ENCODE peak calls at places on chromosomes 6 and 20, in six cellular contexts. J is right cardiac atrium; Q is brain microvascular endothelial cell; N is naive thymus-derived CD4-positive, alpha-beta T cell; V is H9; I is ascending aorta. P is an unnamed sample.
A peak's percentile ranks its signal among the peaks of the same experiment; 100 is the strongest.

GRCh38 chr6:16982827-16983226 is 119.0 kb upstream of the STMND1 start:
- DNase-seq in V (no peak), J (no peak), N (no peak), Q (peak; percentile 52), I (no peak), P (no peak)

GRCh38 chr6:87837876-87838275 is 135.8 kb upstream of the AKIRIN2 start:
- DNase-seq in V (no peak), J (no peak), N (no peak), Q (no peak), I (no peak), P (no peak)

GRCh38 chr6:85015396-85015990 is 251.1 kb upstream of the TBX18 start:
- DNase-seq in N (no peak), V (peak; percentile 84), Q (peak; percentile 78), J (peak; percentile 79), I (peak; percentile 66), P (no peak)

GRCh38 chr6:133631421-133631820 is 257.5 kb upstream of the TCF21 start:
- DNase-seq in I (no peak), N (no peak), Q (peak; percentile 57), J (no peak), V (no peak), P (no peak)

GRCh38 chr6:27237089-27237723 is 10.3 kb upstream of the PRSS16 start:
- DNase-seq in N (no peak), Q (peak; percentile 85), I (no peak), J (no peak), V (peak; percentile 73), P (no peak)

GRCh38 chr6:151870375-151870774 is 62.9 kb downstream of the ESR1 start:
- DNase-seq in I (no peak), V (no peak), N (no peak), J (no peak), Q (no peak), P (no peak)

GRCh38 chr20:23151885-23152284 is 65.8 kb upstream of the CD93 start:
- DNase-seq in N (no peak), J (no peak), V (peak; percentile 20), I (peak; percentile 70), Q (no peak), P (no peak)

GRCh38 chr6:34981951-34982350 is 92.9 kb downstream of the ANKS1A start:
- DNase-seq in Q (no peak), V (no peak), J (no peak), N (no peak), I (no peak), P (no peak)

GRCh38 chr6:37788259-37788658 is 31.3 kb upstream of the ZFAND3 start:
- DNase-seq in Q (no peak), V (no peak), I (no peak), J (no peak), N (no peak), P (no peak)

GRCh38 chr6:14966111-14966901 is 279.6 kb upstream of the JARID2 start:
- DNase-seq in N (no peak), Q (no peak), I (no peak), V (peak; percentile 66), J (no peak), P (no peak)

GRCh38 chr6:42028234-42029061 is 21.9 kb upstream of the TAF8 start:
- DNase-seq in I (no peak), Q (peak; percentile 89), N (no peak), J (no peak), V (no peak), P (no peak)

GRCh38 chr6:99151634-99152344 is 197.7 kb downstream of the FAXC start:
- DNase-seq in I (no peak), J (peak; percentile 32), N (no peak), V (peak; percentile 78), Q (peak; percentile 43), P (no peak)

GRCh38 chr20:57391439-57392129 is 388 bp downstream of the RBM38 start:
- DNase-seq in N (peak; percentile 19), I (no peak), V (no peak), J (peak; percentile 76), Q (no peak), P (no peak)

GRCh38 chr6:125584468-125584939 is 164.9 kb upstream of the HEY2 start:
- DNase-seq in V (peak; percentile 89), N (no peak), Q (peak; percentile 79), J (no peak), I (peak; percentile 67), P (peak; percentile 64)

GRCh38 chr6:11381801-11382513 is 149.5 kb upstream of the NEDD9 start:
- DNase-seq in Q (no peak), J (no peak), N (peak; percentile 83), V (no peak), I (no peak), P (no peak)

GRCh38 chr20:31934968-31935764 is 16.7 kb downstream of the PDRG1 start:
- DNase-seq in J (no peak), V (peak; percentile 80), Q (no peak), I (no peak), N (no peak), P (no peak)

GRCh38 chr20:24771651-24772061 is 177.4 kb upstream of the CST7 start:
- DNase-seq in V (peak; percentile 22), Q (no peak), N (no peak), I (peak; percentile 45), J (no peak), P (no peak)

GRCh38 chr6:38352636-38353035 is 287.1 kb downstream of the BTBD9 start:
- DNase-seq in Q (peak; percentile 6), I (no peak), J (no peak), N (no peak), V (no peak), P (no peak)

GRCh38 chr20:51425347-51426106 is 117.0 kb downstream of the NFATC2 start:
- DNase-seq in J (no peak), N (no peak), V (no peak), I (no peak), Q (no peak), P (no peak)

GRCh38 chr20:62724692-62725595 is 16.3 kb downstream of the NTSR1 start:
- DNase-seq in Q (no peak), N (no peak), J (peak; percentile 20), V (no peak), I (no peak), P (no peak)

GRCh38 chr20:59985864-59986263 is 27.6 kb downstream of the CDH26 start:
- DNase-seq in V (no peak), N (no peak), Q (no peak), J (peak; percentile 58), I (no peak), P (no peak)

GRCh38 chr6:21502682-21503081 is 90.9 kb upstream of the SOX4 start:
- DNase-seq in Q (no peak), J (no peak), N (no peak), V (no peak), I (no peak), P (no peak)

GRCh38 chr6:21496749-21497148 is 96.8 kb upstream of the SOX4 start:
- DNase-seq in Q (no peak), I (no peak), J (no peak), N (no peak), V (no peak), P (no peak)

GRCh38 chr6:21501815-21502214 is 91.7 kb upstream of the SOX4 start:
- DNase-seq in I (no peak), Q (no peak), V (no peak), N (no peak), J (no peak), P (no peak)

GRCh38 chr6:21500894-21501293 is 92.7 kb upstream of the SOX4 start:
- DNase-seq in I (no peak), V (no peak), J (no peak), N (no peak), Q (no peak), P (no peak)

DNA sequence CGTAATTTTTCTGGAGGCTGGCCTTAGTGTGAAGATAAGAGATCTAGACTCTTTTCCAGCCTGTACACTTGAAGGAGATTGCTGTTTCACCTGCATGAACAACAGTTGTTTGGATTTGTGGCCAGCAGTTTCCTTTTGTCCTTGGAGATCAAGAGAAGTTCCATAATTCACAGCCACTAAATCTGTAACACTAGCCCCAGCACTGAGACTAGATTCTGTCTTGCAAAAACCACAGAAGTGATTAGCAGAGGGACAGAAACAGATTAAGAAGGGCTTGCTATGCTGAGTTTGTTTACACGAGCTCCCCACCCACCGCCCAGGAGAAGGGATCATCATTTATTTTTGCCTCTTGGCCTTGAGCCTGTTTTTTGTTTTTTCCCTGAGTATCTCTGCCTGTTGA is 93.2 kb upstream of the SOX4 start:
- DNase-seq in Q (no peak), I (no peak), N (no peak), V (no peak), J (no peak), P (no peak)
- H3K27ac ChIP-seq in Q (no peak overlapping the region), I (no peak overlapping the region), N (no peak overlapping the region), V (no peak overlapping the region), J (no peak overlapping the region), P (no peak overlapping the region)

GRCh38 chr6:168226095-168226781 is 93.3 kb downstream of the DACT2 start:
- DNase-seq in V (no peak), Q (no peak), J (no peak), N (no peak), I (peak; percentile 60), P (no peak)
- H3K27ac ChIP-seq in V (no peak overlapping the region), Q (no peak overlapping the region), J (peak overlapping the region; percentile 39), N (no peak overlapping the region), I (no peak overlapping the region), P (no peak overlapping the region)

GRCh38 chr20:47295921-47296426 is 60.5 kb downstream of the ZMYND8 start:
- DNase-seq in V (no peak), I (peak; percentile 39), N (no peak), J (no peak), Q (no peak), P (peak; percentile 16)

GRCh38 chr20:47296950-47297349 is 59.5 kb downstream of the ZMYND8 start:
- DNase-seq in Q (no peak), V (no peak), J (no peak), N (no peak), I (peak; percentile 31), P (no peak)

GRCh38 chr20:47297746-47298145 is 58.8 kb downstream of the ZMYND8 start:
- DNase-seq in V (no peak), I (peak; percentile 15), N (no peak), Q (no peak), J (no peak), P (no peak)

GRCh38 chr20:47300071-47300470 is 56.4 kb downstream of the ZMYND8 start:
- DNase-seq in N (no peak), J (no peak), I (no peak), Q (peak; percentile 31), V (no peak), P (no peak)

GRCh38 chr20:47298624-47299023 is 57.9 kb downstream of the ZMYND8 start:
- DNase-seq in V (no peak), J (no peak), N (no peak), I (peak; percentile 37), Q (no peak), P (no peak)
- H3K27ac ChIP-seq in V (no peak overlapping the region), J (no peak overlapping the region), N (no peak overlapping the region), I (no peak overlapping the region), Q (no peak overlapping the region), P (no peak overlapping the region)

DNA sequence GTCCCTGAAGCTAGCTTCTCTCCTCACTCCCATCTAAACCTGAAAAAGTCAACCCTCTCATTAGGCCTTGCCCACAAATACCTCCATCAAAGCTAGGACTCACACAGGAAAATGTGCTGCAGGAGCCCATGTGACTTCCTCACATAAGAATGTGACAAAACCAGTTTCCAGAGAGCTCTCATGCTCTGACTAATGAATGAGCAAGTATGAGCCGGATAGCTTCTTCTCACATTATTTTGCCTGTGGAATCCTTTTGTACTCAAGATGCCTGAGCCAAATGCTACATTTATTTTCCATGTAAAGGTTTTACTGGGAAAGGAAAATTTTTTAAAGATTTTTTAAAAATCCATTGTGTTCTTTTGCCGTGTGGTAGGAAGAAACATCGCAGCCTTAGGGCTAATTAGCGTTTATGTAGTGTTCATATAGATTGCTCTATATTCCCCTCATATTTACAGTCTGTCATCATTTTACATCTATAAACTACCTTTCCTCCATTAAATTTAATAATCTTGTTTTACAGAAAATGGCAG is 68.6 kb upstream of the CCN6 start:
- DNase-seq in Q (peak; percentile 91), J (no peak), I (no peak), V (peak; percentile 76), N (peak; percentile 34), P (no peak)
- H3K27ac ChIP-seq in Q (peak overlapping the region; percentile 73), J (no peak overlapping the region), I (no peak overlapping the region), V (peak overlapping the region; percentile 24), N (peak overlapping the region; percentile 47), P (no peak overlapping the region)

GRCh38 chr6:2881358-2881885 is 21.7 kb downstream of the SERPINB9 start:
- DNase-seq in J (no peak), Q (no peak), V (no peak), I (no peak), N (no peak), P (no peak)
- H3K27ac ChIP-seq in J (no peak overlapping the region), Q (no peak overlapping the region), V (no peak overlapping the region), I (no peak overlapping the region), N (peak overlapping the region; percentile 18), P (no peak overlapping the region)